ENCODE peak calls at places on chromosomes 1 and 21, in seven cellular contexts. T is neural progenitor cell, E is spleen, U is endodermal cell, P is right cardiac atrium, A is body of pancreas, N is HL-60. X is an unnamed sample.

GRCh38 chr21:36209626-36210171 is 53.1 kb downstream of the DOP1B start:
- DNase-seq in P (no peak), A (peak; percentile 73), T (peak; percentile 61), U (peak; percentile 90), E (no peak), N (peak; percentile 66), X (peak; percentile 58)

GRCh38 chr1:248243204-248243603 is 12.0 kb downstream of the OR2M4 start:
- DNase-seq in P (no peak), N (peak; percentile 55), E (peak; percentile 64), U (peak; percentile 56), A (peak; percentile 29), T (peak; percentile 15), X (no peak)

GRCh38 chr1:3890389-3891328 is 9.4 kb downstream of the C1orf174 start:
- DNase-seq in U (no peak), E (peak; percentile 71), P (no peak), N (peak; percentile 70), A (no peak), T (no peak), X (no peak)

GRCh38 chr1:86774305-86775304 is 70.2 kb downstream of the SH3GLB1 start:
- DNase-seq in N (peak; percentile 94), U (peak; percentile 84), T (peak; percentile 16), A (peak; percentile 45), P (peak; percentile 81), E (peak; percentile 82), X (peak; percentile 89)

GRCh38 chr1:31414692-31415370 is 1.8 kb downstream of the SERINC2 start:
- DNase-seq in T (no peak), P (no peak), E (no peak), A (no peak), U (peak; percentile 59), N (no peak), X (no peak)

GRCh38 chr21:30612132-30612531 is 1.6 kb downstream of the KRTAP6-1 start:
- DNase-seq in U (no peak), P (no peak), T (no peak), A (no peak), E (no peak), N (no peak), X (no peak)

GRCh38 chr1:175338447-175339135 is 146.0 kb upstream of the KIAA0040 start:
- DNase-seq in P (no peak), U (peak; percentile 94), N (peak; percentile 23), T (peak; percentile 73), E (peak; percentile 80), A (peak; percentile 27), X (no peak)

GRCh38 chr1:185843971-185844370 is 109.8 kb downstream of the HMCN1 start:
- DNase-seq in T (no peak), P (no peak), U (no peak), N (no peak), A (no peak), E (no peak), X (no peak)

GRCh38 chr1:1796466-1796865 is 18.2 kb upstream of the NADK start:
- DNase-seq in T (no peak), P (no peak), U (no peak), E (no peak), N (no peak), A (no peak), X (no peak)

GRCh38 chr1:203174324-203174985 is 1.2 kb downstream of the MYBPH start:
- DNase-seq in P (no peak), N (no peak), A (no peak), U (no peak), T (no peak), E (peak; percentile 51), X (no peak)

GRCh38 chr21:43634618-43635017 is 24.7 kb downstream of the HSF2BP start:
- DNase-seq in U (no peak), T (no peak), N (no peak), P (no peak), E (no peak), A (no peak), X (peak; percentile 66)

GRCh38 chr1:203100163-203100867 is 14.5 kb upstream of the MYOG start:
- DNase-seq in P (no peak), A (no peak), E (no peak), T (no peak), N (no peak), U (no peak), X (no peak)

GRCh38 chr1:6923012-6923805 is 138.0 kb downstream of the CAMTA1 start:
- DNase-seq in P (peak; percentile 25), T (no peak), A (no peak), U (no peak), N (no peak), E (no peak), X (no peak)

GRCh38 chr1:3096360-3096759 is 27.4 kb downstream of the PRDM16 start:
- DNase-seq in A (no peak), U (no peak), E (no peak), P (no peak), T (no peak), N (peak; percentile 6), X (no peak)

GRCh38 chr1:205714190-205714905 is 34.0 kb upstream of the SLC45A3 start:
- DNase-seq in A (no peak), E (no peak), N (peak; percentile 69), U (no peak), T (no peak), P (no peak), X (no peak)

GRCh38 chr1:154431586-154432373 is 26.6 kb downstream of the IL6R start:
- DNase-seq in A (no peak), T (no peak), E (no peak), U (peak; percentile 38), N (no peak), P (peak; percentile 67), X (peak; percentile 99)

GRCh38 chr1:23509896-23510295 is 21.1 kb downstream of the E2F2 start:
- DNase-seq in E (no peak), A (no peak), P (no peak), N (no peak), T (no peak), U (no peak), X (no peak)

GRCh38 chr1:204288061-204288588 is 71.6 kb downstream of the PLEKHA6 start:
- DNase-seq in P (peak; percentile 89), E (no peak), N (peak; percentile 55), T (no peak), A (peak; percentile 82), U (peak; percentile 87), X (no peak)

GRCh38 chr1:9079980-9080703 is 10.7 kb upstream of the SLC2A5 start:
- DNase-seq in P (no peak), A (no peak), T (no peak), U (no peak), E (no peak), N (no peak), X (no peak)

GRCh38 chr1:23544444-23545389 is 13.7 kb upstream of the E2F2 start:
- DNase-seq in U (peak; percentile 93), P (peak; percentile 88), T (peak; percentile 92), A (peak; percentile 87), E (peak; percentile 91), N (peak; percentile 74), X (peak; percentile 54)

GRCh38 chr1:209869242-209870149 is 41.7 kb downstream of the UTP25 start:
- DNase-seq in A (no peak), P (no peak), T (no peak), N (no peak), U (no peak), E (no peak), X (no peak)

GRCh38 chr1:82978461-82979324 is 1020.2 kb downstream of the TTLL7 start:
- DNase-seq in T (no peak), P (no peak), N (no peak), E (no peak), U (peak; percentile 70), A (no peak), X (no peak)
- H3K27ac ChIP-seq in T (no peak overlapping the region), P (no peak overlapping the region), N (no peak overlapping the region), E (no peak overlapping the region), U (no peak overlapping the region), A (no peak overlapping the region), X (no peak overlapping the region)

GRCh38 chr1:16213013-16213412 is 561 bp upstream of the ARHGEF19 start:
- DNase-seq in A (no peak), U (no peak), E (no peak), T (no peak), P (no peak), N (no peak), X (no peak)

GRCh38 chr1:16211824-16212223 is 628 bp downstream of the ARHGEF19 start:
- DNase-seq in A (no peak), N (no peak), U (no peak), T (no peak), P (no peak), E (no peak), X (no peak)

GRCh38 chr1:16210581-16210980 is 1.9 kb downstream of the ARHGEF19 start:
- DNase-seq in A (no peak), U (no peak), T (no peak), E (no peak), N (no peak), P (no peak), X (no peak)

GRCh38 chr1:16209847-16210407 is 2.5 kb downstream of the ARHGEF19 start:
- DNase-seq in N (no peak), P (peak; percentile 43), T (peak; percentile 27), E (no peak), A (no peak), U (no peak), X (no peak)

DNA sequence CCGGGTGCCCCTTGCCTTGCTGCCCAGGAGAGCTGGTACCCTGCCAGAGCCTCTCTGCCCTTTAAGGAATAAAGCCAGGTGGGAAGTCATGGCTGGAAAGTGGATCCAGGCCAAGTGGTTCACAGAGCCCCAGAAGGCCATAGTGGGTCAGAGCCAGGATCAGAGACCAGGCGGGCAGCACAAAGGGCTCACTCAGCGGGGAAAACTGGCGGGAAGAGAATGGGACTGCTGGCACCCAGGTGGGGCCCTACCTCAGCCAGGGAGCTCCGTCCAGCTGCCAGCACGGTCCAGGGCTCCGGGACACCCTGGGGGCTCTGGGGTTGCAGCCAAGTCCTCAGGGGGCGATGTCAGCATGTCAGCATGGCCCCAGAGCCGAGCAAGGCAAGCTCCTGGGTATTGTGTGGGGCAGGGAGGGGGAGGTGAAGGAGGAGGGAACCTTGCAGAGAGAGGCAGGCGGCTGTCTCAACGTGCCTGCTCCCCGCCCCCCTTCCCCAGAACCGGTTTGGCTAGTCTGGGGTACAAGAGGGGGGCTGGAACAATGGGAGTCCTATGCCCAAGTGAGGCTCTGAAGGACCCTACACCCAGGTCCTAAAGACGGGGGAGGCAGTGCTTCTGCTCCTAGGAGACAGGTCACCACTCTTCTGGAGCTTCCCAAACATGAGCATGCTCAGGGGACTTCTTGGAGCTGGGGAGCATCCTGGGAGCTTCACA is at the start of gene ARHGEF19:
- DNase-seq in P (peak; percentile 42), E (no peak), U (peak; percentile 91), A (peak; percentile 76), N (no peak), T (peak; percentile 54), X (no peak)
- H3K27ac ChIP-seq in P (no peak within 1 kb of the TSS), E (no peak within 1 kb of the TSS), U (no peak within 1 kb of the TSS), A (peak within 1 kb of the TSS; percentile 73), N (no peak within 1 kb of the TSS), T (no peak within 1 kb of the TSS), X (no peak within 1 kb of the TSS)

GRCh38 chr1:61208815-61209214 is 126.5 kb downstream of the NFIA start:
- DNase-seq in N (no peak), P (no peak), U (no peak), E (no peak), A (no peak), T (no peak), X (no peak)
- H3K27ac ChIP-seq in N (no peak overlapping the region), P (no peak overlapping the region), U (no peak overlapping the region), E (no peak overlapping the region), A (no peak overlapping the region), T (no peak overlapping the region), X (no peak overlapping the region)

GRCh38 chr1:226735576-226735975 is 3.5 kb downstream of the ITPKB start:
- DNase-seq in N (no peak), U (no peak), A (no peak), P (no peak), T (no peak), E (no peak), X (no peak)
- H3K27ac ChIP-seq in N (no peak overlapping the region), U (no peak overlapping the region), A (no peak overlapping the region), P (peak overlapping the region; percentile 14), T (no peak overlapping the region), E (peak overlapping the region; percentile 97), X (no peak overlapping the region)